ENCODE peak calls at places on chromosome 3, in ten cellular contexts. B is activated CD4-positive, alpha-beta T cell treated with anti-CD3 and anti-CD28 coated beads, Interleukin-2, amount 10 ng/mL, durations not matched to agents 7 days and 5 days; G is heart right ventricle; A is pons; H is NCI-H2171 treated with DMSO at 0.1 percent for 48 hours; W is globus pallidus; I is kidney tubule cell; O is RPMI8226; C is cardiac fibroblast; E is left ventricle myocardium inferior. K is an unnamed sample.

GRCh38 chr3:66075281-66075680 is 36.6 kb upstream of the MAGI1 start:
- DNase-seq in G (no peak), C (peak), W (no peak), H (no peak), O (no peak), B (no peak), A (no peak), E (no peak), I (peak), K (no peak)

GRCh38 chr3:125207949-125208568 is 4.5 kb downstream of the SLC12A8 start:
- DNase-seq in B (no peak), A (no peak), G (no peak), C (no peak), E (no peak), I (no peak), O (no peak), H (no peak), W (no peak), K (no peak)

GRCh38 chr3:133301731-133302130 is 98.1 kb upstream of the BFSP2 start:
- DNase-seq in E (no peak), I (peak), G (no peak), A (no peak), C (no peak), B (no peak), W (no peak), O (no peak), H (no peak), K (no peak)

GRCh38 chr3:169241928-169242751 is 421.4 kb downstream of the MECOM start:
- DNase-seq in H (no peak), O (no peak), B (no peak), C (peak), W (peak), A (peak), I (peak), E (peak), G (peak), K (no peak)

GRCh38 chr3:126982125-126982521 is 792 bp upstream of the PLXNA1 start:
- DNase-seq in B (no peak), O (peak), C (no peak), A (peak), H (peak), W (no peak), E (no peak), I (no peak), G (no peak), K (peak)

GRCh38 chr3:38493019-38493418 is 3.1 kb upstream of the EXOG start:
- DNase-seq in G (no peak), H (no peak), A (no peak), O (no peak), W (no peak), B (no peak), I (peak), C (peak), E (no peak), K (no peak)

GRCh38 chr3:61624300-61624699 is 62.9 kb downstream of the PTPRG start:
- DNase-seq in B (no peak), G (no peak), A (no peak), H (no peak), C (no peak), I (no peak), W (no peak), O (no peak), E (no peak), K (no peak)

GRCh38 chr3:195107593-195107992 is 163.4 kb downstream of the XXYLT1 start:
- DNase-seq in H (no peak), E (no peak), O (no peak), B (no peak), I (no peak), C (no peak), W (no peak), G (no peak), A (no peak), K (no peak)

GRCh38 chr3:180594631-180595348 is 7.2 kb upstream of the TTC14 start:
- DNase-seq in B (no peak), O (peak), I (peak), E (no peak), C (peak), W (peak), A (peak), G (no peak), H (peak), K (peak)

GRCh38 chr3:111610189-111610588 is 15.0 kb upstream of the ZBED2 start:
- DNase-seq in O (no peak), B (peak), A (no peak), H (no peak), G (no peak), E (no peak), C (no peak), I (no peak), W (no peak), K (no peak)